ENCODE peak calls at places on chromosomes 12 and 14, in four cellular contexts. X is HT1080, U is tibial artery, S is T47D. B is an unnamed sample.

GRCh38 chr12:58639323-58639934 is 280.9 kb downstream of the LRIG3 start:
- DNase-seq in X (no peak), U (no peak), S (peak; percentile 35), B (peak; percentile 2)

GRCh38 chr12:1640630-1641234 is 11.7 kb downstream of the WNT5B start:
- DNase-seq in X (no peak), U (no peak), S (no peak), B (no peak)

GRCh38 chr14:100469632-100470522 is 117.3 kb downstream of the BEGAIN start:
- DNase-seq in X (no peak), U (no peak), S (no peak), B (no peak)

GRCh38 chr14:26444745-26445144 is 153.1 kb downstream of the NOVA1 start:
- DNase-seq in X (no peak), U (no peak), S (peak; percentile 72), B (peak; percentile 29)

GRCh38 chr12:89353188-89353822 is 1.0 kb upstream of the DUSP6 start:
- DNase-seq in X (no peak), U (peak; percentile 84), S (no peak), B (peak; percentile 81)

GRCh38 chr14:56888274-56888673 is 78.0 kb upstream of the OTX2 start:
- DNase-seq in X (no peak), U (no peak), S (no peak), B (no peak)

GRCh38 chr12:77064891-77065360 is 443 bp downstream of the E2F7 start:
- DNase-seq in X (no peak), U (peak; percentile 64), S (no peak), B (no peak)

GRCh38 chr12:132872975-132873421 is 14.4 kb downstream of the CHFR start:
- DNase-seq in X (no peak), U (no peak), S (no peak), B (no peak)

GRCh38 chr14:21074398-21075272 is 4.5 kb downstream of the ARHGEF40 start:
- DNase-seq in X (no peak), U (no peak), S (no peak), B (no peak)

GRCh38 chr12:67222302-67222701 is 46.9 kb upstream of the CAND1 start:
- DNase-seq in X (no peak), U (no peak), S (peak; percentile 66), B (no peak)

GRCh38 chr14:68239988-68240387 is 420.4 kb downstream of the RAD51B start:
- DNase-seq in X (no peak), U (no peak), S (no peak), B (peak; percentile 39)

GRCh38 chr14:69651653-69652052 is 40.3 kb downstream of the SUSD6 start:
- DNase-seq in X (no peak), U (no peak), S (no peak), B (no peak)

GRCh38 chr12:27052176-27052575 is 29.8 kb downstream of the MED21 start:
- DNase-seq in X (no peak), U (no peak), S (no peak), B (no peak)